ENCODE peak calls at places on chromosome 5, in nine cellular contexts. L is Karpas-422, P is GM23338, M is PC-3, R is HCT116, S is MM.1S, V is GM23248, J is OCI-LY7, U is hepatocyte. F is an unnamed sample. For H3K9me2, the result is how much of the 10 kb centered on the place peaks cover.

GRCh38 chr5:106174903-106175302 is 1495.8 kb downstream of the EFNA5 start:
- DNase-seq in L (no peak), P (no peak), M (no peak), R (no peak), S (no peak), V (no peak), J (no peak), U (no peak), F (no peak)

GRCh38 chr5:134524826-134525686 is at the start of gene JADE2:
- DNase-seq in L (peak), P (peak), M (peak), R (no peak), S (peak), V (peak), J (peak), U (peak), F (peak)

GRCh38 chr5:95631265-95631957 is 11.5 kb downstream of the GPR150 start:
- DNase-seq in L (no peak), P (no peak), M (peak), R (no peak), S (no peak), V (peak), J (no peak), U (peak), F (no peak)

GRCh38 chr5:168947212-168947868 is 353.6 kb downstream of the SLIT3 start:
- DNase-seq in L (peak), P (peak), M (peak), R (no peak), S (peak), V (peak), J (peak), U (peak), F (peak)

GRCh38 chr5:67350600-67351315 is 154.2 kb upstream of the CD180 start:
- DNase-seq in L (no peak), P (no peak), M (no peak), R (no peak), S (no peak), V (peak), J (no peak), U (no peak), F (peak)

GRCh38 chr5:142095651-142096330 is 12.8 kb upstream of the NDFIP1 start:
- DNase-seq in L (no peak), P (no peak), M (no peak), R (no peak), S (no peak), V (peak), J (no peak), U (no peak), F (no peak)

GRCh38 chr5:25669645-25670401 is 1025.0 kb upstream of the CDH10 start:
- DNase-seq in L (peak), P (no peak), M (no peak), R (no peak), S (no peak), V (no peak), J (no peak), U (no peak), F (no peak)

GRCh38 chr5:10635257-10635860 is 71.5 kb downstream of the ANKRD33B start:
- DNase-seq in L (peak), P (no peak), M (peak), R (peak), S (no peak), V (peak), J (peak), U (no peak), F (no peak)

GRCh38 chr5:142894749-142895148 is 124.6 kb downstream of the ARHGAP26 start:
- DNase-seq in L (no peak), P (no peak), M (peak), R (no peak), S (no peak), V (peak), J (no peak), U (no peak), F (no peak)

GRCh38 chr5:164868761-164869160 is 1363.3 kb downstream of the MAT2B start:
- DNase-seq in L (no peak), P (no peak), M (no peak), R (no peak), S (peak), V (no peak), J (no peak), U (no peak), F (no peak)

GRCh38 chr5:1910861-1911772 is 28.4 kb upstream of the IRX4 start:
- DNase-seq in L (no peak), P (no peak), M (no peak), R (no peak), S (no peak), V (no peak), J (no peak), U (no peak), F (no peak)

GRCh38 chr5:179608131-179608581 is 15.3 kb downstream of the HNRNPH1 start:
- DNase-seq in L (peak), P (no peak), M (no peak), R (no peak), S (peak), V (no peak), J (peak), U (no peak), F (no peak)

GRCh38 chr5:56819027-56819881 is 3.9 kb downstream of the MAP3K1 start:
- DNase-seq in L (peak), P (no peak), M (peak), R (no peak), S (no peak), V (no peak), J (peak), U (no peak), F (no peak)

GRCh38 chr5:124706729-124707361 is 39.6 kb downstream of the ZNF608 start:
- DNase-seq in L (peak), P (peak), M (no peak), R (no peak), S (no peak), V (peak), J (peak), U (peak), F (peak)

GRCh38 chr5:175384724-175385552 is 59.0 kb downstream of the DRD1 start:
- DNase-seq in L (no peak), P (no peak), M (peak), R (no peak), S (no peak), V (no peak), J (no peak), U (no peak), F (no peak)

GRCh38 chr5:180644825-180645608 is 4.4 kb downstream of the FLT4 start:
- DNase-seq in L (no peak), P (no peak), M (no peak), R (no peak), S (no peak), V (no peak), J (no peak), U (peak), F (peak)

GRCh38 chr5:119527346-119527745 is 75.0 kb downstream of the HSD17B4 start:
- DNase-seq in L (no peak), P (no peak), M (peak), R (no peak), S (no peak), V (peak), J (no peak), U (no peak), F (no peak)

GRCh38 chr5:40685952-40686351 is 6.2 kb downstream of the PTGER4 start:
- DNase-seq in L (no peak), P (no peak), M (no peak), R (no peak), S (no peak), V (no peak), J (no peak), U (no peak), F (no peak)

GRCh38 chr5:9194509-9194908 is 351.4 kb downstream of the SEMA5A start:
- DNase-seq in L (no peak), P (no peak), M (peak), R (no peak), S (no peak), V (peak), J (no peak), U (no peak), F (peak)

GRCh38 chr5:171223927-171224326 is 85.1 kb upstream of the TLX3 start:
- DNase-seq in L (no peak), P (no peak), M (no peak), R (no peak), S (no peak), V (no peak), J (no peak), U (no peak), F (no peak)

GRCh38 chr5:95824747-95825146 is 2.2 kb upstream of the GLRX start:
- DNase-seq in L (peak), P (no peak), M (no peak), R (no peak), S (no peak), V (no peak), J (no peak), U (no peak), F (no peak)

GRCh38 chr5:123414975-123415374 is 8.2 kb downstream of the CEP120 start:
- DNase-seq in L (no peak), P (no peak), M (no peak), R (no peak), S (no peak), V (no peak), J (no peak), U (no peak), F (no peak)

GRCh38 chr5:134410822-134411221 is 859 bp downstream of the CDKN2AIPNL start:
- DNase-seq in L (peak), P (no peak), M (no peak), R (no peak), S (no peak), V (no peak), J (no peak), U (no peak), F (no peak)

GRCh38 chr5:181041043-181041442 is 977 bp downstream of the BTNL9 start:
- DNase-seq in L (no peak), P (no peak), M (no peak), R (no peak), S (no peak), V (no peak), J (no peak), U (no peak), F (no peak)

GRCh38 chr5:116947691-116948528 is 373.3 kb upstream of the SEMA6A start:
- DNase-seq in L (peak), P (peak), M (peak), R (peak), S (peak), V (peak), J (peak), U (peak), F (peak)

GRCh38 chr5:148005788-148006520 is 57.8 kb upstream of the SPINK5 start:
- DNase-seq in L (peak), P (peak), M (peak), R (peak), S (no peak), V (no peak), J (peak), U (no peak), F (no peak)

GRCh38 chr5:32232441-32233219 is 58.5 kb upstream of the GOLPH3 start:
- DNase-seq in L (peak), P (peak), M (peak), R (peak), S (peak), V (peak), J (peak), U (peak), F (peak)

GRCh38 chr5:163705983-163706771 is 200.8 kb downstream of the MAT2B start:
- DNase-seq in L (no peak), P (no peak), M (no peak), R (no peak), S (no peak), V (peak), J (no peak), U (no peak), F (no peak)

GRCh38 chr5:113090336-113091106 is 113.9 kb downstream of the DCP2 start:
- DNase-seq in L (no peak), P (peak), M (no peak), R (no peak), S (peak), V (no peak), J (no peak), U (no peak), F (peak)

GRCh38 chr5:181044093-181044599 is 4.1 kb downstream of the BTNL9 start:
- DNase-seq in L (no peak), P (no peak), M (no peak), R (no peak), S (no peak), V (no peak), J (peak), U (no peak), F (no peak)

GRCh38 chr5:55037046-55037771 is 13.2 kb downstream of the GZMK start:
- DNase-seq in L (no peak), P (peak), M (no peak), R (peak), S (no peak), V (peak), J (peak), U (peak), F (no peak)

GRCh38 chr5:177296581-177296980 is 6.9 kb downstream of the RAB24 start:
- DNase-seq in L (no peak), P (no peak), M (no peak), R (no peak), S (peak), V (no peak), J (no peak), U (no peak), F (no peak)

GRCh38 chr5:108101105-108101504 is 280.8 kb downstream of the FBXL17 start:
- DNase-seq in L (no peak), P (no peak), M (no peak), R (no peak), S (no peak), V (no peak), J (no peak), U (no peak), F (no peak)

GRCh38 chr5:43711496-43711895 is 108.5 kb downstream of the NNT start:
- DNase-seq in L (no peak), P (no peak), M (peak), R (peak), S (no peak), V (peak), J (no peak), U (no peak), F (no peak)

DNA sequence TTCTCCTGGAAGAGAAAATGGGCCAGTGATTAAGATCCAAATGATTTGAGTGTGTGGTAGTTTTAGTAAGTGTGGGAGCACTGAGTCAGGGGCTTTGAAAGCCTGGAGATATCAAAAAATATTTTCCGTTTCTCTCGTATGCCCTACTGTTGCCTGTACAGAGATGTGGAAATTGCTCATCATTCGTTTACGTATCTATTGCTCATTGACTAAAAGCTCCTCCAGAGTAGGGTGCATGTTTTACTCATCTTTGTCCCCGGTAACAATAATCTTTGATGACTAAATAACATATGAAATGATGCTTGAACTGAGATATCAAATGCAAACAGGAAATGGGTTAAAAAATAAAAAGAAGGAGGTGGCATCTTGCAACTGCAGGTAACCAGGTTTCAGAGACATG is 114.2 kb upstream of the FST start:
- DNase-seq in L (no peak), P (no peak), M (peak), R (no peak), S (no peak), V (peak), J (no peak), U (no peak), F (no peak)
- H3K9me2 ChIP-seq in L (under half), P (under half), M (under half), R (under half), S (under half), V (under half), J (under half), U (under half), F (under half)

GRCh38 chr5:35440409-35440808 is 177.3 kb upstream of the SPEF2 start:
- DNase-seq in L (no peak), P (no peak), M (no peak), R (no peak), S (no peak), V (no peak), J (no peak), U (no peak), F (no peak)
- H3K9me2 ChIP-seq in L (under half), P (under half), M (under half), R (under half), S (under half), V (under half), J (under half), U (under half), F (under half)

GRCh38 chr5:73686912-73687311 is 60.9 kb downstream of the ARHGEF28 start:
- DNase-seq in L (no peak), P (no peak), M (no peak), R (no peak), S (no peak), V (no peak), J (no peak), U (no peak), F (no peak)
- H3K9me2 ChIP-seq in L (under half), P (under half), M (under half), R (under half), S (under half), V (under half), J (under half), U (under half), F (under half)

DNA sequence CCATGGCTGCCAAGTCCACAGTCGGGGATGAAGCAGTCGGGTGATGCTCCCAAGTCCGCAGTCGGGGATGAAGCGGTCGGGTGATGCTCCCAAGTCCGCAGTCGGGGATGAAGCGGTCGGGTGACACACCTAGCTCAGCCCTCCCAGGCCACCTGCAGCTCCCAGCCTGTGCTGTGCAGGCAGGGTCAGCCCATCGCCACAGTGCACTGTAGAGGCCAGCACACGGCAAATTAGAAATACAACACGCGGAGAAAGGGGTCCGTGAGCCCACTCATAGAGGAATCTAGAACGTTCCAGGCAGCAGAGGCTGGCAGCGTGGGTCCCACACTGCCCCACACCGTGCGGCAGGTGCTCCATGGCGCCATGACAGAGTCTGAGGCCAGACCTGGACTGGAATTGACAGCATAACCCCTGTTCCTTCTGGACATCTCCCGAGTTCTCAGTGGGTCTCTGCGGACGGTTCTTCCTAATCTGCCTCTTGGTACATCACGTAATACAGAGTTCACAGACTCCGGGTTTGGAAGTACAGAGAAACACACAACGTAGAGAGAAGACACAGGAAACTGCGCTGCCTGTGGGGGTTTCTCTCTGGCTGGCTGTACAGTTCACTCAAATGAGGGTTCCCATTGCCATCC is 7.7 kb upstream of the EXOC3 start:
- DNase-seq in L (no peak), P (no peak), M (no peak), R (no peak), S (no peak), V (no peak), J (no peak), U (no peak), F (no peak)
- H3K9me2 ChIP-seq in L (under half), P (under half), M (under half), R (under half), S (under half), V (under half), J (under half), U (under half), F (under half)

GRCh38 chr5:31062878-31063277 is 130.6 kb upstream of the CDH6 start:
- DNase-seq in L (no peak), P (no peak), M (no peak), R (no peak), S (no peak), V (no peak), J (no peak), U (no peak), F (no peak)
- H3K9me2 ChIP-seq in L (under half), P (under half), M (under half), R (under half), S (under half), V (under half), J (under half), U (under half), F (under half)

DNA sequence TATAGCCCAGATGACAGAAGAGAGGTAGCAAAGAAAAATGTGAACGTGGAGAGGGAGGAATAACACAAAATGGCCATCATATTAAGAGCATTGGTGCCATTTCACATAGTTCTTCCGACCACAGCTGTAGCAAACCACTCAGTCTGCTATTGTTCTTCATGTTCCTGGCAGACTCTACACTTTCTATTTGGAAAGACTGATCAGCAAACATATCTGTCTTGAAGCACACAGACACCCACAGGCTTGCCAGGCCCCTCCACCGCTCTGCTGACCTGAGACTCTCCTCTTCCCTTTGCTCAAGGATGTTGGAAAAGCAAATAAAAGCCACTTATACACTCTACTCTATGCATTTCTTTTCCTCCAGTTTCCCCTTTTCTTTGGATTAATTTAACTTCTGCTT is 298.0 kb downstream of the FBXL7 start:
- DNase-seq in L (no peak), P (no peak), M (no peak), R (no peak), S (no peak), V (no peak), J (no peak), U (no peak), F (no peak)
- H3K9me2 ChIP-seq in L (under half), P (under half), M (under half), R (under half), S (under half), V (under half), J (under half), U (under half), F (under half)

DNA sequence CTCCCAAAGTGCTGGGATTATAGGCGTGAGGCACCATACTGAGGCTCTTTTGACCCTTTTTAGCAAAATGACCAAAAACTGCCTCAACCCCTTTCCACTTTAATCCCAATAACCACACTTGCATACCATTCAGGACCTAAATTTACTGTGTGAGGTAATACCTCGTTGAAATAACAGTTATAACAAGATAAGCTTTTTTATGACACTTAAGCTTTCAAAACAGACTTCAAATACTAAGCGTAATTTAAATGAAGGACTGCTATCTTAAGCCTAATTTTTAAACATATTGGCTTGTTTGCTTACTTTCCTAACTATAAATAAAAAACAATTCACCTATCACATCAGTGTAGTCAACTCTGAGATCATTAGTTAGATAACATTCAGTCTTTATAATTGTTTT is 37.8 kb downstream of the PWWP2A start:
- DNase-seq in L (no peak), P (no peak), M (no peak), R (no peak), S (no peak), V (no peak), J (no peak), U (no peak), F (no peak)
- H3K9me2 ChIP-seq in L (under half), P (under half), M (under half), R (under half), S (under half), V (under half), J (under half), U (under half), F (under half)

GRCh38 chr5:160923431-160923830 is 71.4 kb upstream of the ATP10B start:
- DNase-seq in L (no peak), P (no peak), M (no peak), R (no peak), S (no peak), V (no peak), J (no peak), U (no peak), F (no peak)
- H3K9me2 ChIP-seq in L (under half), P (under half), M (under half), R (under half), S (under half), V (under half), J (under half), U (under half), F (under half)

F was measured in SK-N-SH.